ENCODE peak calls at places on chromosomes 13 and 19, in ten cellular contexts. One of them, this sample, is unnamed.

GRCh38 chr19:3082331-3082730 is 11.8 kb upstream of the GNA11 start:
- DNase-seq in NCI-H524: no peak
- DNase-seq in GF-D8: no peak
- DNase-seq in naive thymus-derived CD4-positive, alpha-beta T cell: no peak
- DNase-seq in cardiac muscle cell: no peak
- DNase-seq in RWPE1: no peak
- DNase-seq in amniotic stem cell: no peak
- DNase-seq in M059J: no peak
- DNase-seq in ELR: no peak
- DNase-seq in PC-9: no peak
- DNase-seq in this sample: no peak

GRCh38 chr13:73337511-73337910 is 278.7 kb downstream of the KLF5 start:
- DNase-seq in M059J: no peak
- DNase-seq in ELR: no peak
- DNase-seq in cardiac muscle cell: no peak
- DNase-seq in amniotic stem cell: no peak
- DNase-seq in PC-9: no peak
- DNase-seq in GF-D8: no peak
- DNase-seq in NCI-H524: no peak
- DNase-seq in naive thymus-derived CD4-positive, alpha-beta T cell: no peak
- DNase-seq in RWPE1: peak
- DNase-seq in this sample: no peak

GRCh38 chr13:27131202-27131623 is 40.4 kb downstream of the USP12 start:
- DNase-seq in ELR: peak
- DNase-seq in amniotic stem cell: no peak
- DNase-seq in PC-9: no peak
- DNase-seq in NCI-H524: no peak
- DNase-seq in RWPE1: peak
- DNase-seq in M059J: peak
- DNase-seq in cardiac muscle cell: no peak
- DNase-seq in naive thymus-derived CD4-positive, alpha-beta T cell: peak
- DNase-seq in GF-D8: no peak
- DNase-seq in this sample: no peak

GRCh38 chr13:77338961-77339401 is 12.1 kb upstream of the MYCBP2 start:
- DNase-seq in RWPE1: no peak
- DNase-seq in NCI-H524: no peak
- DNase-seq in GF-D8: no peak
- DNase-seq in M059J: no peak
- DNase-seq in amniotic stem cell: no peak
- DNase-seq in naive thymus-derived CD4-positive, alpha-beta T cell: no peak
- DNase-seq in PC-9: no peak
- DNase-seq in cardiac muscle cell: no peak
- DNase-seq in ELR: no peak
- DNase-seq in this sample: no peak

GRCh38 chr19:8036438-8037099 is 16.0 kb upstream of the CCL25 start:
- DNase-seq in amniotic stem cell: no peak
- DNase-seq in naive thymus-derived CD4-positive, alpha-beta T cell: no peak
- DNase-seq in cardiac muscle cell: no peak
- DNase-seq in NCI-H524: peak
- DNase-seq in RWPE1: no peak
- DNase-seq in GF-D8: no peak
- DNase-seq in M059J: no peak
- DNase-seq in ELR: no peak
- DNase-seq in PC-9: no peak
- DNase-seq in this sample: no peak

GRCh38 chr19:42487025-42487797 is 41.1 kb downstream of the CEACAM1 start:
- DNase-seq in RWPE1: no peak
- DNase-seq in NCI-H524: no peak
- DNase-seq in cardiac muscle cell: no peak
- DNase-seq in amniotic stem cell: no peak
- DNase-seq in ELR: no peak
- DNase-seq in M059J: no peak
- DNase-seq in GF-D8: no peak
- DNase-seq in naive thymus-derived CD4-positive, alpha-beta T cell: no peak
- DNase-seq in PC-9: no peak
- DNase-seq in this sample: no peak

GRCh38 chr19:9597027-9597426 is 12.7 kb upstream of the ZNF121 start:
- DNase-seq in amniotic stem cell: peak
- DNase-seq in NCI-H524: no peak
- DNase-seq in naive thymus-derived CD4-positive, alpha-beta T cell: no peak
- DNase-seq in cardiac muscle cell: no peak
- DNase-seq in ELR: peak
- DNase-seq in M059J: peak
- DNase-seq in GF-D8: no peak
- DNase-seq in RWPE1: peak
- DNase-seq in PC-9: peak
- DNase-seq in this sample: no peak

GRCh38 chr13:73056054-73056962 is 2.5 kb upstream of the KLF5 start:
- DNase-seq in amniotic stem cell: peak
- DNase-seq in ELR: peak
- DNase-seq in cardiac muscle cell: no peak
- DNase-seq in RWPE1: peak
- DNase-seq in GF-D8: no peak
- DNase-seq in NCI-H524: no peak
- DNase-seq in PC-9: peak
- DNase-seq in M059J: peak
- DNase-seq in naive thymus-derived CD4-positive, alpha-beta T cell: no peak
- DNase-seq in this sample: no peak

GRCh38 chr19:3479177-3479818 is 1.0 kb downstream of the SMIM24 start:
- DNase-seq in ELR: peak
- DNase-seq in amniotic stem cell: no peak
- DNase-seq in naive thymus-derived CD4-positive, alpha-beta T cell: peak
- DNase-seq in PC-9: no peak
- DNase-seq in RWPE1: peak
- DNase-seq in M059J: no peak
- DNase-seq in NCI-H524: no peak
- DNase-seq in cardiac muscle cell: peak
- DNase-seq in GF-D8: peak
- DNase-seq in this sample: no peak

GRCh38 chr13:42393573-42394360 is 121.8 kb downstream of the AKAP11 start:
- DNase-seq in M059J: no peak
- DNase-seq in ELR: no peak
- DNase-seq in cardiac muscle cell: no peak
- DNase-seq in RWPE1: no peak
- DNase-seq in amniotic stem cell: no peak
- DNase-seq in naive thymus-derived CD4-positive, alpha-beta T cell: no peak
- DNase-seq in PC-9: no peak
- DNase-seq in NCI-H524: no peak
- DNase-seq in GF-D8: no peak
- DNase-seq in this sample: no peak

GRCh38 chr19:58558066-58558622 is at the start of gene UBE2M:
- DNase-seq in cardiac muscle cell: peak
- DNase-seq in NCI-H524: no peak
- DNase-seq in naive thymus-derived CD4-positive, alpha-beta T cell: peak
- DNase-seq in RWPE1: no peak
- DNase-seq in ELR: peak
- DNase-seq in M059J: peak
- DNase-seq in amniotic stem cell: no peak
- DNase-seq in PC-9: no peak
- DNase-seq in GF-D8: no peak
- DNase-seq in this sample: no peak

GRCh38 chr19:54252243-54252642 is 4.8 kb downstream of the LILRB5 start:
- DNase-seq in amniotic stem cell: no peak
- DNase-seq in cardiac muscle cell: no peak
- DNase-seq in GF-D8: no peak
- DNase-seq in M059J: no peak
- DNase-seq in ELR: no peak
- DNase-seq in PC-9: no peak
- DNase-seq in RWPE1: no peak
- DNase-seq in NCI-H524: no peak
- DNase-seq in naive thymus-derived CD4-positive, alpha-beta T cell: no peak
- DNase-seq in this sample: no peak

GRCh38 chr19:17610384-17610783 is 54.9 kb downstream of the COLGALT1 start:
- DNase-seq in ELR: peak
- DNase-seq in M059J: peak
- DNase-seq in RWPE1: peak
- DNase-seq in cardiac muscle cell: no peak
- DNase-seq in GF-D8: no peak
- DNase-seq in amniotic stem cell: no peak
- DNase-seq in NCI-H524: no peak
- DNase-seq in naive thymus-derived CD4-positive, alpha-beta T cell: peak
- DNase-seq in PC-9: no peak
- DNase-seq in this sample: no peak

GRCh38 chr13:51999525-51999924 is 11.7 kb downstream of the ATP7B start:
- DNase-seq in NCI-H524: peak
- DNase-seq in M059J: peak
- DNase-seq in naive thymus-derived CD4-positive, alpha-beta T cell: no peak
- DNase-seq in cardiac muscle cell: no peak
- DNase-seq in amniotic stem cell: no peak
- DNase-seq in PC-9: no peak
- DNase-seq in ELR: no peak
- DNase-seq in GF-D8: no peak
- DNase-seq in RWPE1: no peak
- DNase-seq in this sample: no peak

GRCh38 chr19:9128171-9128570 is 1.4 kb upstream of the OR7G3 start:
- DNase-seq in cardiac muscle cell: no peak
- DNase-seq in ELR: peak
- DNase-seq in NCI-H524: no peak
- DNase-seq in amniotic stem cell: no peak
- DNase-seq in PC-9: peak
- DNase-seq in RWPE1: peak
- DNase-seq in naive thymus-derived CD4-positive, alpha-beta T cell: no peak
- DNase-seq in GF-D8: no peak
- DNase-seq in M059J: peak
- DNase-seq in this sample: no peak

GRCh38 chr13:95335667-95336066 is 34.4 kb upstream of the ABCC4 start:
- DNase-seq in cardiac muscle cell: no peak
- DNase-seq in GF-D8: no peak
- DNase-seq in RWPE1: peak
- DNase-seq in amniotic stem cell: no peak
- DNase-seq in NCI-H524: no peak
- DNase-seq in ELR: peak
- DNase-seq in M059J: peak
- DNase-seq in naive thymus-derived CD4-positive, alpha-beta T cell: no peak
- DNase-seq in PC-9: peak
- DNase-seq in this sample: no peak

GRCh38 chr19:2333027-2333806 is 4.7 kb downstream of the SPPL2B start:
- DNase-seq in naive thymus-derived CD4-positive, alpha-beta T cell: no peak
- DNase-seq in NCI-H524: peak
- DNase-seq in PC-9: no peak
- DNase-seq in ELR: no peak
- DNase-seq in RWPE1: no peak
- DNase-seq in GF-D8: peak
- DNase-seq in cardiac muscle cell: no peak
- DNase-seq in amniotic stem cell: no peak
- DNase-seq in M059J: no peak
- DNase-seq in this sample: no peak

GRCh38 chr19:14146789-14147216 is 10.4 kb upstream of the ASF1B start:
- DNase-seq in NCI-H524: no peak
- DNase-seq in cardiac muscle cell: no peak
- DNase-seq in naive thymus-derived CD4-positive, alpha-beta T cell: no peak
- DNase-seq in PC-9: no peak
- DNase-seq in M059J: peak
- DNase-seq in ELR: peak
- DNase-seq in GF-D8: no peak
- DNase-seq in amniotic stem cell: peak
- DNase-seq in RWPE1: no peak
- DNase-seq in this sample: no peak

GRCh38 chr13:43664700-43665191 is 122.0 kb downstream of the ENOX1 start:
- DNase-seq in ELR: peak
- DNase-seq in amniotic stem cell: peak
- DNase-seq in M059J: peak
- DNase-seq in RWPE1: peak
- DNase-seq in PC-9: peak
- DNase-seq in GF-D8: no peak
- DNase-seq in NCI-H524: peak
- DNase-seq in cardiac muscle cell: peak
- DNase-seq in naive thymus-derived CD4-positive, alpha-beta T cell: no peak
- DNase-seq in this sample: no peak

GRCh38 chr13:111335263-111335662 is 14.8 kb downstream of the TEX29 start:
- DNase-seq in cardiac muscle cell: no peak
- DNase-seq in amniotic stem cell: no peak
- DNase-seq in M059J: no peak
- DNase-seq in naive thymus-derived CD4-positive, alpha-beta T cell: no peak
- DNase-seq in GF-D8: no peak
- DNase-seq in RWPE1: no peak
- DNase-seq in ELR: no peak
- DNase-seq in NCI-H524: no peak
- DNase-seq in PC-9: no peak
- DNase-seq in this sample: no peak